ENCODE peak calls at places on chromosome 19, in six cellular contexts. One of them, this sample, is unnamed.

GRCh38 chr19:1069009-1069779 is 2.2 kb downstream of the ARHGAP45 start:
- DNase-seq in amniotic epithelial cell: no peak
- DNase-seq in neural crest cell: no peak
- DNase-seq in GM13977: peak; percentile 61
- DNase-seq in DMS153: no peak
- DNase-seq in anterior cingulate cortex: peak; percentile 17
- DNase-seq in this sample: no peak

GRCh38 chr19:54431255-54431838 is 16.1 kb downstream of the TTYH1 start:
- DNase-seq in amniotic epithelial cell: peak; percentile 24
- DNase-seq in neural crest cell: no peak
- DNase-seq in GM13977: no peak
- DNase-seq in DMS153: no peak
- DNase-seq in anterior cingulate cortex: no peak
- DNase-seq in this sample: peak; percentile 25

GRCh38 chr19:18415177-18415867 is 3.9 kb upstream of the SSBP4 start:
- DNase-seq in amniotic epithelial cell: peak; percentile 95
- DNase-seq in neural crest cell: no peak
- DNase-seq in GM13977: no peak
- DNase-seq in DMS153: no peak
- DNase-seq in anterior cingulate cortex: peak; percentile 66
- DNase-seq in this sample: no peak

GRCh38 chr19:45066921-45067661 is 9.2 kb downstream of the ZNF296 start:
- DNase-seq in amniotic epithelial cell: no peak
- DNase-seq in neural crest cell: no peak
- DNase-seq in GM13977: no peak
- DNase-seq in DMS153: no peak
- DNase-seq in anterior cingulate cortex: no peak
- DNase-seq in this sample: no peak

GRCh38 chr19:807627-808175 is 10.4 kb downstream of the PTBP1 start:
- DNase-seq in amniotic epithelial cell: no peak
- DNase-seq in neural crest cell: no peak
- DNase-seq in GM13977: peak; percentile 49
- DNase-seq in DMS153: no peak
- DNase-seq in anterior cingulate cortex: no peak
- DNase-seq in this sample: no peak

GRCh38 chr19:17394891-17395415 is 957 bp upstream of the CCDC194 start:
- DNase-seq in amniotic epithelial cell: peak; percentile 79
- DNase-seq in neural crest cell: peak; percentile 51
- DNase-seq in GM13977: peak; percentile 81
- DNase-seq in DMS153: no peak
- DNase-seq in anterior cingulate cortex: peak; percentile 8
- DNase-seq in this sample: no peak

GRCh38 chr19:47315125-47315821 is 5.6 kb downstream of the C5AR1 start:
- DNase-seq in amniotic epithelial cell: peak; percentile 96
- DNase-seq in neural crest cell: no peak
- DNase-seq in GM13977: no peak
- DNase-seq in DMS153: peak; percentile 2
- DNase-seq in anterior cingulate cortex: no peak
- DNase-seq in this sample: no peak

GRCh38 chr19:49793561-49793840 is 19.6 kb downstream of the FUZ start:
- DNase-seq in amniotic epithelial cell: no peak
- DNase-seq in neural crest cell: no peak
- DNase-seq in GM13977: no peak
- DNase-seq in DMS153: no peak
- DNase-seq in anterior cingulate cortex: no peak
- DNase-seq in this sample: no peak

GRCh38 chr19:49165865-49166301 is 8.3 kb downstream of the TRPM4 start:
- DNase-seq in amniotic epithelial cell: no peak
- DNase-seq in neural crest cell: no peak
- DNase-seq in GM13977: no peak
- DNase-seq in DMS153: no peak
- DNase-seq in anterior cingulate cortex: no peak
- DNase-seq in this sample: no peak

GRCh38 chr19:5349041-5349440 is 8.4 kb upstream of the PTPRS start:
- DNase-seq in amniotic epithelial cell: no peak
- DNase-seq in neural crest cell: no peak
- DNase-seq in GM13977: no peak
- DNase-seq in DMS153: no peak
- DNase-seq in anterior cingulate cortex: no peak
- DNase-seq in this sample: no peak

GRCh38 chr19:11496391-11497163 is 9.1 kb downstream of the ZNF653 start:
- DNase-seq in amniotic epithelial cell: peak; percentile 85
- DNase-seq in neural crest cell: peak; percentile 74
- DNase-seq in GM13977: peak; percentile 76
- DNase-seq in DMS153: peak; percentile 1
- DNase-seq in anterior cingulate cortex: peak; percentile 32
- DNase-seq in this sample: no peak

GRCh38 chr19:35775298-35776101 is at the start of gene ARHGAP33:
- DNase-seq in amniotic epithelial cell: peak; percentile 91
- DNase-seq in neural crest cell: peak; percentile 100
- DNase-seq in GM13977: peak; percentile 100
- DNase-seq in DMS153: peak; percentile 95
- DNase-seq in anterior cingulate cortex: peak; percentile 95
- DNase-seq in this sample: peak; percentile 98

GRCh38 chr19:49390978-49391304 is 2.9 kb downstream of the KASH5 start:
- DNase-seq in amniotic epithelial cell: no peak
- DNase-seq in neural crest cell: no peak
- DNase-seq in GM13977: no peak
- DNase-seq in DMS153: no peak
- DNase-seq in anterior cingulate cortex: no peak
- DNase-seq in this sample: no peak

GRCh38 chr19:19461671-19462622 is 53.4 kb downstream of the TSSK6 start:
- DNase-seq in amniotic epithelial cell: peak; percentile 53
- DNase-seq in neural crest cell: peak; percentile 57
- DNase-seq in GM13977: no peak
- DNase-seq in DMS153: no peak
- DNase-seq in anterior cingulate cortex: no peak
- DNase-seq in this sample: no peak

GRCh38 chr19:17405250-17406038 is at the start of gene BST2:
- DNase-seq in amniotic epithelial cell: peak; percentile 98
- DNase-seq in neural crest cell: no peak
- DNase-seq in GM13977: peak; percentile 95
- DNase-seq in DMS153: peak; percentile 14
- DNase-seq in anterior cingulate cortex: no peak
- DNase-seq in this sample: no peak

GRCh38 chr19:18999016-18999758 is 34.1 kb downstream of the SUGP2 start:
- DNase-seq in amniotic epithelial cell: peak; percentile 14
- DNase-seq in neural crest cell: no peak
- DNase-seq in GM13977: no peak
- DNase-seq in DMS153: no peak
- DNase-seq in anterior cingulate cortex: peak; percentile 27
- DNase-seq in this sample: no peak